ENCODE peak calls at places on chromosomes 1 and 21, in five cellular contexts. J is mucosa of descending colon, K is mucosa of gallbladder, Y is memory B cell, V is left lung. N is an unnamed sample.

GRCh38 chr1:41442697-41443251 is 41.7 kb downstream of the EDN2 start:
- DNase-seq in J (no peak), K (no peak), V (no peak), Y (no peak), N (no peak)

GRCh38 chr1:59186656-59187055 is 110.2 kb upstream of the FGGY start:
- DNase-seq in V (no peak), J (no peak), K (no peak), Y (no peak), N (no peak)

GRCh38 chr1:31593136-31593665 is 16.9 kb downstream of the TINAGL1 start:
- DNase-seq in V (no peak), K (no peak), Y (no peak), J (no peak), N (no peak)

GRCh38 chr21:31772674-31773555 is 41.0 kb upstream of the SCAF4 start:
- DNase-seq in K (no peak), Y (peak; percentile 41), V (no peak), J (no peak), N (no peak)

GRCh38 chr1:184075040-184076029 is 23.8 kb downstream of the TSEN15 start:
- DNase-seq in J (peak; percentile 76), V (no peak), Y (no peak), K (peak; percentile 64), N (no peak)

GRCh38 chr1:147539122-147539575 is 2.2 kb upstream of the BCL9 start:
- DNase-seq in J (no peak), V (peak; percentile 37), K (no peak), Y (no peak), N (no peak)

GRCh38 chr1:212635141-212635601 is 26.6 kb downstream of the ATF3 start:
- DNase-seq in J (no peak), Y (no peak), K (no peak), V (no peak), N (no peak)

GRCh38 chr1:20124451-20125057 is 5.2 kb upstream of the PLA2G2D start:
- DNase-seq in K (peak; percentile 76), V (no peak), J (peak; percentile 61), Y (no peak), N (peak; percentile 30)

GRCh38 chr21:44974676-44975075 is 34.8 kb downstream of the SLX9 start:
- DNase-seq in K (no peak), J (no peak), Y (no peak), V (no peak), N (no peak)

GRCh38 chr1:41884256-41885240 is 34.2 kb downstream of the HIVEP3 start:
- DNase-seq in J (no peak), K (no peak), V (no peak), Y (no peak), N (no peak)

GRCh38 chr1:52159033-52159789 is 17.3 kb downstream of the ZFYVE9 start:
- DNase-seq in V (no peak), Y (no peak), J (no peak), K (no peak), N (no peak)

GRCh38 chr1:157105988-157106812 is 6.6 kb upstream of the ETV3L start:
- DNase-seq in Y (no peak), J (peak; percentile 36), K (no peak), V (peak; percentile 72), N (peak; percentile 97)

GRCh38 chr1:37073752-37074151 is 39.4 kb upstream of the GRIK3 start:
- DNase-seq in Y (no peak), V (no peak), J (no peak), K (no peak), N (no peak)

GRCh38 chr1:232675267-232675666 is 45.3 kb upstream of the SIPA1L2 start:
- DNase-seq in V (no peak), J (no peak), Y (no peak), K (no peak), N (no peak)

GRCh38 chr1:51969038-51969705 is 21.3 kb downstream of the RAB3B start:
- DNase-seq in J (no peak), V (no peak), Y (no peak), K (peak; percentile 74), N (no peak)

GRCh38 chr1:229694053-229694693 is 68.1 kb downstream of the URB2 start:
- DNase-seq in Y (no peak), V (peak; percentile 40), K (peak; percentile 52), J (peak; percentile 49), N (no peak)

GRCh38 chr1:180360333-180361075 is 130.4 kb downstream of the LHX4 start:
- DNase-seq in J (no peak), V (no peak), Y (no peak), K (no peak), N (no peak)

GRCh38 chr1:99755664-99756063 is 10.8 kb downstream of the FRRS1 start:
- DNase-seq in J (no peak), Y (no peak), K (no peak), V (no peak), N (no peak)

GRCh38 chr1:3598051-3598471 is 13.2 kb downstream of the MEGF6 start:
- DNase-seq in J (peak; percentile 22), Y (no peak), V (peak; percentile 70), K (peak; percentile 29), N (no peak)

GRCh38 chr1:119286587-119287181 is 81.9 kb upstream of the HAO2 start:
- DNase-seq in V (no peak), Y (no peak), K (no peak), J (peak; percentile 33), N (no peak)

GRCh38 chr1:27603962-27604578 is at the start of gene AHDC1:
- DNase-seq in V (peak; percentile 91), K (peak; percentile 89), J (peak; percentile 93), Y (peak; percentile 84), N (peak; percentile 86)

GRCh38 chr1:187409341-187409740 is 580.6 kb downstream of the PLA2G4A start:
- DNase-seq in Y (no peak), J (no peak), K (no peak), V (no peak), N (no peak)

GRCh38 chr1:54490361-54491248 is 57.4 kb upstream of the ACOT11 start:
- DNase-seq in K (no peak), Y (no peak), V (no peak), J (peak; percentile 47), N (no peak)

N was measured in CD14-positive monocyte.